ENCODE peak calls at places on chromosomes 2 and 18, in eight cellular contexts. B, O, V, N, Y, C, J and U are unnamed samples.

GRCh38 chr18:49017813-49018552 is 67.2 kb upstream of the SMAD7 start:
- DNase-seq in B (no peak), O (no peak), V (no peak), N (no peak), Y (no peak), C (no peak), J (no peak), U (no peak)

GRCh38 chr18:13520741-13521140 is 205.6 kb downstream of the FAM210A start:
- DNase-seq in B (no peak), O (no peak), V (no peak), N (no peak), Y (no peak), C (no peak), J (no peak), U (no peak)

GRCh38 chr2:11716689-11717321 is 29.6 kb upstream of the LPIN1 start:
- DNase-seq in B (no peak), O (peak; percentile 77), V (peak; percentile 71), N (no peak), Y (no peak), C (no peak), J (no peak), U (no peak)

GRCh38 chr18:55069497-55069896 is 110.2 kb upstream of the CCDC68 start:
- DNase-seq in B (no peak), O (no peak), V (no peak), N (no peak), Y (no peak), C (peak; percentile 75), J (peak; percentile 53), U (no peak)

GRCh38 chr2:31644551-31644950 is 63.8 kb upstream of the SRD5A2 start:
- DNase-seq in B (no peak), O (no peak), V (no peak), N (no peak), Y (no peak), C (no peak), J (no peak), U (no peak)

GRCh38 chr2:6080837-6081541 is 388.8 kb downstream of the SOX11 start:
- DNase-seq in B (no peak), O (no peak), V (no peak), N (no peak), Y (peak; percentile 25), C (no peak), J (no peak), U (no peak)

GRCh38 chr2:216989335-216990129 is 129.7 kb upstream of the TNP1 start:
- DNase-seq in B (no peak), O (no peak), V (peak; percentile 24), N (no peak), Y (peak; percentile 36), C (no peak), J (no peak), U (peak; percentile 4)

GRCh38 chr2:69667805-69668382 is 24.4 kb upstream of the AAK1 start:
- DNase-seq in B (no peak), O (peak; percentile 5), V (peak; percentile 19), N (no peak), Y (peak; percentile 53), C (no peak), J (no peak), U (no peak)

GRCh38 chr18:8994603-8995002 is 107.9 kb upstream of the NDUFV2 start:
- DNase-seq in B (no peak), O (no peak), V (no peak), N (no peak), Y (peak; percentile 51), C (no peak), J (no peak), U (no peak)

GRCh38 chr2:161871113-161871512 is 202.9 kb downstream of the DPP4 start:
- DNase-seq in B (no peak), O (no peak), V (no peak), N (no peak), Y (no peak), C (no peak), J (no peak), U (no peak)

GRCh38 chr2:1874101-1874865 is 130.0 kb upstream of the PXDN start:
- DNase-seq in B (no peak), O (no peak), V (no peak), N (no peak), Y (no peak), C (no peak), J (no peak), U (no peak)

GRCh38 chr2:236745420-236746210 is 176.0 kb downstream of the ACKR3 start:
- DNase-seq in B (no peak), O (peak; percentile 87), V (peak; percentile 80), N (no peak), Y (peak; percentile 94), C (no peak), J (no peak), U (no peak)

GRCh38 chr2:101697124-101697793 is at the start of gene MAP4K4:
- DNase-seq in B (peak; percentile 78), O (peak; percentile 85), V (peak; percentile 94), N (peak; percentile 52), Y (peak; percentile 82), C (peak; percentile 80), J (peak; percentile 50), U (peak; percentile 93)

GRCh38 chr18:79683626-79684282 is 4.2 kb downstream of the CTDP1 start:
- DNase-seq in B (no peak), O (no peak), V (no peak), N (no peak), Y (no peak), C (no peak), J (no peak), U (no peak)

GRCh38 chr2:3768960-3769765 is 65.8 kb downstream of the DCDC2C start:
- DNase-seq in B (no peak), O (no peak), V (no peak), N (no peak), Y (no peak), C (no peak), J (no peak), U (no peak)

GRCh38 chr2:229141626-229142025 is 129.5 kb downstream of the PID1 start:
- DNase-seq in B (no peak), O (peak; percentile 86), V (peak; percentile 88), N (peak; percentile 31), Y (peak; percentile 86), C (no peak), J (no peak), U (peak; percentile 37)

GRCh38 chr2:119029297-119029696 is 87.3 kb downstream of the MARCO start:
- DNase-seq in B (no peak), O (no peak), V (no peak), N (no peak), Y (no peak), C (no peak), J (no peak), U (no peak)

GRCh38 chr2:121539722-121540469 is 9.2 kb downstream of the RNU4ATAC start:
- DNase-seq in B (no peak), O (no peak), V (no peak), N (no peak), Y (peak; percentile 20), C (no peak), J (no peak), U (no peak)

GRCh38 chr2:65430515-65431416 is 1.6 kb downstream of the SPRED2 start:
- DNase-seq in B (peak; percentile 63), O (peak; percentile 57), V (peak; percentile 68), N (no peak), Y (peak; percentile 53), C (peak; percentile 74), J (peak; percentile 38), U (peak; percentile 97)

GRCh38 chr18:6732952-6733351 is 3.4 kb downstream of the ARHGAP28 start:
- DNase-seq in B (no peak), O (no peak), V (peak; percentile 34), N (no peak), Y (no peak), C (no peak), J (no peak), U (no peak)
- TF ChIP-seq CTCF in B (no peak), O (no peak), V (no peak), N (no peak), Y (peak; percentile 50), C (no peak), J (no peak), U (no peak)

GRCh38 chr18:76805221-76805620 is 17.1 kb upstream of the ZNF236 start:
- DNase-seq in B (no peak), O (peak; percentile 50), V (peak; percentile 41), N (no peak), Y (peak; percentile 42), C (no peak), J (no peak), U (peak; percentile 45)
- TF ChIP-seq CTCF in B (no peak), O (no peak), V (peak; percentile 3), N (no peak), Y (peak; percentile 30), C (no peak), J (peak; percentile 2), U (peak; percentile 23)

GRCh38 chr2:168687314-168687713 is 115.1 kb upstream of the NOSTRIN start:
- DNase-seq in B (no peak), O (peak; percentile 34), V (peak; percentile 38), N (no peak), Y (peak; percentile 36), C (no peak), J (no peak), U (peak; percentile 22)
- TF ChIP-seq CTCF in B (no peak), O (peak; percentile 13), V (no peak), N (no peak), Y (peak; percentile 24), C (peak; percentile 45), J (peak; percentile 51), U (peak; percentile 43)

GRCh38 chr2:95264626-95265025 is 9.6 kb upstream of the PROM2 start:
- DNase-seq in B (no peak), O (no peak), V (peak; percentile 57), N (no peak), Y (peak; percentile 10), C (no peak), J (no peak), U (no peak)
- TF ChIP-seq CTCF in B (no peak), O (no peak), V (no peak), N (no peak), Y (peak; percentile 36), C (no peak), J (no peak), U (no peak)